ENCODE peak calls at places on chromosomes 7 and 10, in eight cellular contexts. H is AG04449, R is fibroblast of villous mesenchyme, E is GM12865, I is lower leg skin, B is spleen, W is astrocyte of the cerebellum, S is transverse colon. X is an unnamed sample.

GRCh38 chr10:94129393-94130130 is 135.8 kb downstream of the PLCE1 start:
- DNase-seq in E (no peak), B (no peak), R (peak; percentile 30), I (no peak), W (peak; percentile 31), H (peak; percentile 44), S (no peak), X (peak; percentile 41)

GRCh38 chr10:46226232-46226631 is 60.6 kb upstream of the ANTXRL start:
- DNase-seq in S (no peak), E (no peak), W (no peak), I (peak; percentile 62), H (no peak), B (peak; percentile 54), R (no peak), X (no peak)

GRCh38 chr7:28677668-28678067 is 265.4 kb downstream of the CREB5 start:
- DNase-seq in H (no peak), W (no peak), I (no peak), B (no peak), S (no peak), R (no peak), E (no peak), X (no peak)

GRCh38 chr10:120278069-120278468 is 179.0 kb upstream of the PLPP4 start:
- DNase-seq in H (no peak), W (no peak), S (no peak), B (no peak), E (no peak), I (no peak), R (no peak), X (no peak)

GRCh38 chr7:36100293-36100692 is 52.8 kb upstream of the EEPD1 start:
- DNase-seq in R (no peak), I (no peak), S (no peak), H (peak; percentile 7), W (peak; percentile 23), E (no peak), B (no peak), X (no peak)

GRCh38 chr7:114937422-114937821 is 15.5 kb downstream of the MDFIC start:
- DNase-seq in S (no peak), I (no peak), W (no peak), R (no peak), H (no peak), E (no peak), B (no peak), X (no peak)

GRCh38 chr7:87345962-87346371 is 503 bp downstream of the CROT start:
- DNase-seq in H (no peak), I (no peak), W (no peak), E (peak; percentile 19), R (no peak), S (no peak), B (no peak), X (no peak)

GRCh38 chr10:13859979-13860619 is 273.3 kb downstream of the PRPF18 start:
- DNase-seq in E (no peak), H (no peak), B (no peak), I (no peak), W (no peak), S (no peak), R (no peak), X (no peak)

GRCh38 chr10:60666221-60666620 is 112.1 kb upstream of the CDK1 start:
- DNase-seq in E (no peak), B (no peak), I (no peak), S (no peak), W (no peak), H (no peak), R (peak; percentile 50), X (no peak)

GRCh38 chr10:74585231-74586087 is 240.9 kb upstream of the KAT6B start:
- DNase-seq in B (no peak), W (peak; percentile 12), E (peak; percentile 91), I (no peak), S (no peak), H (no peak), R (peak; percentile 37), X (no peak)

GRCh38 chr10:75853085-75853484 is 421.7 kb downstream of the LRMDA start:
- DNase-seq in B (no peak), E (no peak), I (no peak), R (peak; percentile 10), S (no peak), H (no peak), W (no peak), X (no peak)

GRCh38 chr10:74593470-74593869 is 232.9 kb upstream of the KAT6B start:
- DNase-seq in S (no peak), R (peak; percentile 90), B (no peak), I (no peak), H (peak; percentile 36), E (no peak), W (peak; percentile 11), X (peak; percentile 88)

GRCh38 chr10:79102056-79102874 is 33.5 kb downstream of the ZMIZ1 start:
- DNase-seq in H (no peak), S (peak; percentile 64), B (peak; percentile 72), E (no peak), I (peak; percentile 92), R (peak; percentile 78), W (no peak), X (no peak)

GRCh38 chr10:133237241-133238065 is at the start of gene VENTX:
- DNase-seq in B (no peak), W (no peak), I (no peak), S (no peak), H (no peak), E (no peak), R (no peak), X (no peak)
- H3K4me3 ChIP-seq in B (peak within 1 kb of the TSS; percentile 1), W (no peak within 1 kb of the TSS), I (no peak within 1 kb of the TSS), S (no peak within 1 kb of the TSS), H (no peak within 1 kb of the TSS), E (no peak within 1 kb of the TSS), R (no peak within 1 kb of the TSS), X (no peak within 1 kb of the TSS)

GRCh38 chr7:73830872-73831655 is at the start of gene CLDN4:
- DNase-seq in S (peak; percentile 94), R (no peak), W (no peak), E (no peak), H (no peak), B (no peak), I (peak; percentile 91), X (no peak)
- H3K4me3 ChIP-seq in S (peak within 1 kb of the TSS; percentile 48), R (no peak within 1 kb of the TSS), W (no peak within 1 kb of the TSS), E (no peak within 1 kb of the TSS), H (no peak within 1 kb of the TSS), B (no peak within 1 kb of the TSS), I (peak within 1 kb of the TSS; percentile 26), X (no peak within 1 kb of the TSS)

GRCh38 chr10:101225846-101226361 is 3.4 kb downstream of the LBX1 start:
- DNase-seq in E (no peak), R (no peak), H (no peak), B (no peak), I (no peak), S (no peak), W (no peak), X (no peak)

GRCh38 chr10:101223274-101224059 is 5.8 kb downstream of the LBX1 start:
- DNase-seq in R (no peak), W (no peak), I (no peak), H (no peak), B (no peak), S (no peak), E (no peak), X (no peak)

GRCh38 chr10:101224060-101224909 is 5.0 kb downstream of the LBX1 start:
- DNase-seq in R (no peak), I (no peak), B (no peak), H (no peak), S (no peak), E (no peak), W (no peak), X (no peak)

GRCh38 chr10:101226506-101226887 is 2.8 kb downstream of the LBX1 start:
- DNase-seq in B (no peak), E (peak; percentile 30), H (no peak), I (no peak), R (no peak), W (no peak), S (no peak), X (no peak)

DNA sequence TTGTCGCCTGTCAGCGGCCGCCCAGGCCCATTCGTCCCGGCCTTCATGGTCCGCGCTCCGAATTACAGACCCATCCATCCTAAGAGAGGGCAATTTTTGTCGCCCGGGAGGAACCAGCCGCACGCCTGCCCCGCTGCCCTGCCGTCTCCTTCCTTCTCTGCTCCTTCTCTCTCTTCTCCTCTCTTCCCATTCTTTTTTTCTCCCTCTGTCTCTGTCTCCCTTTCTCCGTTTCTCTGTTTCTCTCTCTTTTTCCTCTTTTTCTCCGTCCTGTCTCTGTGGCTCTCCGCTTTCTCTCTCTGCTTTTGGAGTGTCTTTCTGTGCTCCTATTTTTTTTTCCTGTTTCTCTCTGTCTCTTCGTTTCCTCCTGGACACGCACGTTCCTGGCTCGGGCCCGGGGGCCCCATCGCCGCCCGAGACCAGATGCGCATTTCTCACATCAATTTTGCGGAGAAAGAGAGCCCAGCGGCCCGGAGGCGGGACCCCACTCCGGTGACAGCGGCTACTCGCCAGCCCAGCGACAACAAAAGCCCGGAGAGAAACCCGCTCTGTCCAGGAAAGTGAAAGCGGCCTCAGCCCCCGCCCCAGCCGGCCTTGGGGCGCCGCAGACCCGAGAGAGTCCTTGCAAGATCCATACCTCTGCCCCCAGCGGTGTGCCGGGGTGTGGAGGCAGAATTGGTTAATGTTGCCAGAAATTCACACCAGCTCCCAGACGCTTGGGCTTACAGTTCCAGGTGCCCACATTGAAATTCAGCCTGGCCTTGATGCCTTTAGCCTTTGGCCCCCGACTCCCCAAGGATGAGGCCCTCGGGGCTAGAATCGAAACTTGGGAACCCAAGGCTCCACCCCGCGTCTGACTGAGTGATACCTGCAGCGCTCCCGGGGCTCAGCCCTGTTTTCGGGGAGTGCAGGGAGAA is 4.1 kb downstream of the LBX1 start:
- DNase-seq in R (no peak), H (no peak), I (no peak), W (no peak), E (no peak), B (no peak), S (no peak), X (no peak)
- H3K4me3 ChIP-seq in R (no peak overlapping the region), H (no peak overlapping the region), I (no peak overlapping the region), W (no peak overlapping the region), E (no peak overlapping the region), B (peak overlapping the region; percentile 14), S (no peak overlapping the region), X (peak overlapping the region; percentile 11)

DNA sequence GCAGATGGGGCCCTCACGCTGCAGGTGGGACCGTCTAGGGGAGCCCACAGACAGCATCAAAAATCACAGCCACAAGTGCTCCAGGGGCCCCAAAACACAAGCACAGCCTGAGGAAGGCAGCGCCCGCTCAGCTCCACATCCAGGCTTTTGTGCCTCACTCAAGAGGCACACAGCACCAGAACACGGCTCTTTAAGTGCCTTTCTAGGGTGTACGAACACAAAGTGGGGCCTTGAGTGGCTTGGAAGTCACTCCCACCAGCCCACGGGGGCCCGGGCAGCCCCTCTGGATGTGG is 65.2 kb downstream of the DIP2C start:
- DNase-seq in S (no peak), B (no peak), I (no peak), R (no peak), E (no peak), H (no peak), W (no peak), X (no peak)
- H3K4me3 ChIP-seq in S (no peak overlapping the region), B (no peak overlapping the region), I (no peak overlapping the region), R (no peak overlapping the region), E (no peak overlapping the region), H (no peak overlapping the region), W (no peak overlapping the region), X (no peak overlapping the region)

GRCh38 chr10:48523820-48524758 is 80.8 kb downstream of the ARHGAP22 start:
- DNase-seq in S (no peak), B (peak; percentile 62), E (no peak), H (no peak), R (peak; percentile 21), I (peak; percentile 77), W (no peak), X (no peak)
- H3K4me3 ChIP-seq in S (peak overlapping the region; percentile 28), B (peak overlapping the region; percentile 26), E (no peak overlapping the region), H (peak overlapping the region; percentile 57), R (peak overlapping the region; percentile 59), I (peak overlapping the region; percentile 18), W (peak overlapping the region; percentile 59), X (peak overlapping the region; percentile 46)

GRCh38 chr7:141976524-141977245 is 3.1 kb upstream of the TAS2R38 start:
- DNase-seq in R (no peak), H (no peak), E (no peak), W (no peak), B (no peak), S (no peak), I (no peak), X (no peak)
- H3K4me3 ChIP-seq in R (no peak overlapping the region), H (no peak overlapping the region), E (no peak overlapping the region), W (peak overlapping the region; percentile 28), B (no peak overlapping the region), S (no peak overlapping the region), I (no peak overlapping the region), X (no peak overlapping the region)

X was measured in skeletal muscle cell.